ENCODE peak calls at places on chromosomes 1 and 21, in five cellular contexts. X, H, S, C and A are unnamed samples.

GRCh38 chr1:63322944-63323865 is 838 bp downstream of the FOXD3 start:
- DNase-seq in X (no peak), H (no peak), S (peak; percentile 64), C (peak; percentile 37), A (no peak)

GRCh38 chr1:78339490-78339889 is 151.3 kb upstream of the PTGFR start:
- DNase-seq in X (no peak), H (no peak), S (no peak), C (no peak), A (no peak)

GRCh38 chr1:156848461-156849150 is 10.3 kb downstream of the INSRR start:
- DNase-seq in X (no peak), H (no peak), S (peak; percentile 28), C (no peak), A (no peak)

GRCh38 chr1:10082785-10083479 is 50.2 kb downstream of the UBE4B start:
- DNase-seq in X (no peak), H (no peak), S (no peak), C (no peak), A (no peak)

GRCh38 chr1:198577444-198577843 is 37.0 kb upstream of the ATP6V1G3 start:
- DNase-seq in X (no peak), H (no peak), S (no peak), C (no peak), A (no peak)

GRCh38 chr1:42723511-42723910 is 16.5 kb downstream of the CLDN19 start:
- DNase-seq in X (no peak), H (no peak), S (no peak), C (no peak), A (no peak)

GRCh38 chr1:85502625-85503083 is 37.7 kb upstream of the DDAH1 start:
- DNase-seq in X (peak; percentile 26), H (no peak), S (no peak), C (peak; percentile 16), A (no peak)

GRCh38 chr21:44911384-44912157 is 9.1 kb downstream of the ITGB2 start:
- DNase-seq in X (peak; percentile 78), H (peak; percentile 94), S (peak; percentile 69), C (peak; percentile 87), A (peak; percentile 66)

GRCh38 chr21:22343721-22344120 is 1345.5 kb downstream of the NCAM2 start:
- DNase-seq in X (no peak), H (no peak), S (no peak), C (no peak), A (no peak)

GRCh38 chr21:36175771-36176565 is 19.3 kb downstream of the DOP1B start:
- DNase-seq in X (no peak), H (no peak), S (no peak), C (peak; percentile 17), A (no peak)

GRCh38 chr1:16724718-16725438 is 15.4 kb upstream of the RNU1-4 start:
- DNase-seq in X (no peak), H (peak; percentile 72), S (peak; percentile 32), C (no peak), A (no peak)

GRCh38 chr1:64892576-64893573 is 73.5 kb downstream of the JAK1 start:
- DNase-seq in X (no peak), H (no peak), S (no peak), C (no peak), A (no peak)

GRCh38 chr1:147515046-147515869 is 26.0 kb upstream of the BCL9 start:
- DNase-seq in X (peak; percentile 38), H (no peak), S (no peak), C (peak; percentile 66), A (peak; percentile 52)

GRCh38 chr1:28099050-28099769 is 10.8 kb upstream of the EYA3 start:
- DNase-seq in X (no peak), H (no peak), S (no peak), C (no peak), A (no peak)

GRCh38 chr1:3614755-3615742 is 3.7 kb upstream of the MEGF6 start:
- DNase-seq in X (no peak), H (no peak), S (no peak), C (no peak), A (no peak)

GRCh38 chr1:2529776-2530500 is at the start of gene HES5:
- DNase-seq in X (peak; percentile 66), H (no peak), S (no peak), C (peak; percentile 14), A (no peak)